ENCODE peak calls at places on chromosomes 16 and 17, in four cellular contexts. C, S, D and H are unnamed samples.

GRCh38 chr16:19284207-19284606 is 1.3 kb upstream of the CLEC19A start:
- DNase-seq in C (no peak), S (no peak), D (no peak), H (no peak)

GRCh38 chr17:80023261-80024205 is 12.1 kb downstream of the TBC1D16 start:
- DNase-seq in C (peak; percentile 95), S (peak; percentile 61), D (no peak), H (no peak)

GRCh38 chr16:84370723-84371552 is 2.6 kb downstream of the ATP2C2 start:
- DNase-seq in C (no peak), S (no peak), D (no peak), H (no peak)

GRCh38 chr17:74183411-74183810 is 20.1 kb upstream of the RPL38 start:
- DNase-seq in C (no peak), S (no peak), D (no peak), H (no peak)

GRCh38 chr17:76370261-76370993 is 14.0 kb upstream of the SPHK1 start:
- DNase-seq in C (no peak), S (peak; percentile 65), D (no peak), H (no peak)

GRCh38 chr16:8712589-8713361 is 38.4 kb downstream of the ABAT start:
- DNase-seq in C (no peak), S (peak; percentile 86), D (no peak), H (no peak)

GRCh38 chr16:54787045-54787444 is 143.6 kb upstream of the IRX5 start:
- DNase-seq in C (no peak), S (no peak), D (no peak), H (no peak)

GRCh38 chr17:57889892-57890856 is 40.3 kb upstream of the MRPS23 start:
- DNase-seq in C (no peak), S (peak; percentile 66), D (no peak), H (no peak)

GRCh38 chr16:81601008-81601428 is 156.4 kb downstream of the CMIP start:
- DNase-seq in C (no peak), S (peak; percentile 49), D (no peak), H (no peak)

GRCh38 chr17:10063730-10064221 is 134.6 kb downstream of the GAS7 start:
- DNase-seq in C (no peak), S (no peak), D (peak; percentile 56), H (peak; percentile 90)

GRCh38 chr17:28141333-28141732 is 98.9 kb downstream of the NLK start:
- DNase-seq in C (no peak), S (no peak), D (no peak), H (no peak)

GRCh38 chr16:57696240-57696639 is 1.6 kb downstream of the DRC7 start:
- DNase-seq in C (no peak), S (no peak), D (no peak), H (no peak)

GRCh38 chr17:9886141-9886930 is 18.7 kb downstream of the RCVRN start:
- DNase-seq in C (no peak), S (no peak), D (no peak), H (no peak)

GRCh38 chr17:82086941-82087906 is 10.8 kb downstream of the FASN start:
- DNase-seq in C (no peak), S (no peak), D (no peak), H (no peak)

GRCh38 chr17:17835415-17836249 is 1.2 kb downstream of the SREBF1 start:
- DNase-seq in C (no peak), S (no peak), D (no peak), H (no peak)

DNA sequence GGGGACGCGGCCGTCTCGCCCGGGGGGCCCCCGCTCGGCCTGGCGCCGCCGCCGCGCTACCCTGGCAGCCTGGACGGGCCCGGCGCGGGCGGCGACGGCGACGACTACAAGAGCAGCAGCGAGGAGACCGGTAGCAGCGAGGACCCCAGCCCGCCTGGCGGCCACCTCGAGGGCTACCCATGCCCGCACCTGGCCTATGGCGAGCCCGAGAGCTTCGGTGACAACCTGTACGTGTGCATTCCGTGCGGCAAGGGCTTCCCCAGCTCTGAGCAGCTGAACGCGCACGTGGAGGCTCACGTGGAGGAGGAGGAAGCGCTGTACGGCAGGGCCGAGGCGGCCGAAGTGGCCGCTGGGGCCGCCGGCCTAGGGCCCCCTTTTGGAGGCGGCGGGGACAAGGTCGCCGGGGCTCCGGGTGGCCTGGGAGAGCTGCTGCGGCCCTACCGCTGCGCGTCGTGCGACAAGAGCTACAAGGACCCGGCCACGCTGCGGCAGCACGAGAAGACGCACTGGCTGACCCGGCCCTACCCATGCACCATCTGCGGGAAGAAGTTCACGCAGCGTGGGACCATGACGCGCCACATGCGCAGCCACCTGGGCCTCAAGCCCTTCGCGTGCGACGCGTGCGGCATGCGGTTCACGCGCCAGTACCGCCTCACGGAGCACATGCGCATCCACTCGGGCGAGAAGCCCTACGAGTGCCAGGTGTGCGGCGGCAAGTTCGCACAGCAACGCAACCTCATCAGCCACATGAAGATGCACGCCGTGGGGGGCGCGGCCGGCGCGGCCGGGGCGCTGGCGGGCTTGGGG is 3.0 kb downstream of the HIC1 start:
- DNase-seq in C (no peak), S (no peak), D (no peak), H (no peak)
- TF ChIP-seq GABPA in C (no peak), S (no peak), D (no peak), H (no peak)

GRCh38 chr16:66740010-66740409 is 11.4 kb downstream of the DYNC1LI2 start:
- DNase-seq in C (peak; percentile 39), S (peak; percentile 69), D (no peak), H (no peak)
- TF ChIP-seq GABPA in C (no peak), S (no peak), D (no peak), H (no peak)

GRCh38 chr16:24497405-24497804 is 42.0 kb upstream of the RBBP6 start:
- DNase-seq in C (no peak), S (no peak), D (no peak), H (no peak)
- TF ChIP-seq GABPA in C (no peak), S (no peak), D (no peak), H (no peak)

DNA sequence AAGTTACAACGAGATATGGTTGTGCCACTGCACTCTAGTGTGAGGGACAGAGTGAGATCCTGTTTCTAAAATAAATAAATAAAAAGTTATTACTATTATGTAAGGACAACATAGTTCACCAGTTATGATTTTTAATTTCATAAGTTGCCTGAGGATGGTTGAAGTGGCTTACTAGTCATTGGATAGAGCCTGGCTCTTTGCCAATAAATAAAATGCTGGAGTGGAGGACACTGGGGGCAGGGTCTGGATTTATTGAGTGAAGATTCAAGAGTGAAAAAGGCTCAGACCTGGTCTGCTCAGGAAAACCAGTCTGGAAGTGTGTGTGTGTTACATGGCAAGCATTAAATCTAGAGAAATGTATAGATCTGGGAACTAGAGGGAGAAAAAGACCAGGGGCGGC is 2.1 kb downstream of the STARD3 start:
- DNase-seq in C (no peak), S (no peak), D (no peak), H (no peak)
- TF ChIP-seq GABPA in C (no peak), S (no peak), D (no peak), H (no peak)

DNA sequence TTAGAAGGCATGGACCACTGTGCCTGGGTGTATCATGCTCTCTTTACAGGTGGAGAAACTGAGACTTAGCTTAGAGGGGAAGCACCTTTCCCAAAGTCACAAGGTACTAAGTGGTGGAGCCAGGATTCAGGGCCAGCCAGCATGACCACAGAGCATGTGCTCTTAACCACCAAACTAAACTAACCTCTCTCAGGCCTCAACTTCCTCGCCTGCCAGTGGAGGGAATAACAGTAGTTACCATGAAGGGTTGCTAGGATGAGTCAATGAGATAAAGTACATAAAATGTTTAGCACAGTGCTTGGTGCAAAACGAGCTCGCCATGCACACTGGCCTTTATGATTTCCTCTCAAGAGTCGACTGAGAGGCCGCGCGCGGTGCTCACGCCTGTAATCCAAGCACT is 6.4 kb upstream of the MYO1C start:
- DNase-seq in C (no peak), S (no peak), D (no peak), H (peak; percentile 42)
- TF ChIP-seq GABPA in C (no peak), S (no peak), D (no peak), H (no peak)

DNA sequence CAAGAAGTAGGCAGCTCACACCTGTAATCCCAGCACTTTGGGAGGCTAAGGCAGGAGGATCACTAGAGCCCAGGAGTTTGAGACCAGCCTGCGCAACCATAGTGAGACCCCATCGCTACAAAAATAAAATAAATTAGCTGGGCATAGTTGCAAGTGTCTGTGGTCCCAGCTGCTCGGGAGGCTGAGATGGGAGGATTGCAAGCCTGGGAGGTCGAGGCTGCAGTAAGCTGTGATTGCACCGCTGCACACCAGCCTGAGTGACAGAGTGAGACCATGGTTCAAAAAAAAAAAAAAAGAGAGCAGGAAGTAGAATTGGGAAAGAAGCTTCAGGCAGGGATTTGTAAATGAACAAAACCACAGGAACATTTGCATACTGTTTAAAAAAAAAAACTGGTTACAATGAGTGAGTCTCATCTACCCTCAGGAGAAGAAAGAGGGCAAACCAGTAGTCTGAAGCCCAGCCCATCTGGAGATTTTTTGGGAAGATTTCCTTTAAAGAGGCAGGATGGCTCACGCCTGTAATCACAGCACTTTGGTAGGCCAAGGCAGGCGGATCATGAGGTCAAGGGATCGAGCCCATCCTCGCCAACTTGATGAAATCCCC is 7.9 kb downstream of the MPV17L start:
- DNase-seq in C (no peak), S (no peak), D (no peak), H (no peak)
- TF ChIP-seq GABPA in C (no peak), S (no peak), D (no peak), H (no peak)

DNA sequence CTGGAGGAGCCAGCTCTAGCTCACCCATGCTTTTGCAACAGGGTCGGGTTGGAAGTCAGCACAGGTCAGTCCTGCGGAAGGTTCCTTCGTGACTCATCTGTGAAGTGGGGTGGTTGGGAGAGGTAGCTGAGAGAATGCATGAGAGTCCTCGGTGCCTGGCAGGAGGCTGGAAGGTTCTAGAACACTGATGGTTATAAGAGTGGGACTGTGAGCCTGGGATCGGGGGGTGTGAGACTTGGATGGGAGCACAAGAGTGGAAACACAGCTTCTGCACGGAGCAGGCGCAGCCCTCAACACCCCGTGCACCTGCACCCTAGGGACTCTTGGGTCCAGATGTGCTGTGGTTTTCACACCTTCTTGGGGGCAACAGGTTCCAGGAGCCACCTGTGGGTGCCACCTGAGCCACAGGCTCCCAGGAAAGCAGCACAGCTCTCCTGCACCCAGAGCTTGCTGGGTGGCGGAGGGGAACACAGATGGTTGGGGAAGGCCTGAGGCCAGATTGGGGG is 48.9 kb downstream of the IL21R start:
- DNase-seq in C (no peak), S (no peak), D (peak; percentile 68), H (no peak)
- TF ChIP-seq GABPA in C (no peak), S (no peak), D (peak; percentile 4), H (no peak)